ENCODE peak calls at places on chromosomes 16 and 17, in eight cellular contexts. Z, B, S, E, C, Y, F and R are unnamed samples.

GRCh38 chr17:17538417-17539391 is 42.5 kb upstream of the RASD1 start:
- DNase-seq in Z (peak), B (no peak), S (no peak), E (no peak), C (no peak), Y (no peak), F (no peak), R (peak)

GRCh38 chr17:16314189-16314588 is 39.1 kb downstream of the CENPV start:
- DNase-seq in Z (no peak), B (no peak), S (no peak), E (no peak), C (no peak), Y (no peak), F (no peak), R (no peak)

GRCh38 chr16:57844416-57845030 is 42.2 kb upstream of the KIFC3 start:
- DNase-seq in Z (no peak), B (no peak), S (no peak), E (no peak), C (no peak), Y (no peak), F (no peak), R (no peak)

GRCh38 chr16:87334611-87335305 is 17.6 kb upstream of the C16orf95 start:
- DNase-seq in Z (no peak), B (no peak), S (no peak), E (no peak), C (no peak), Y (no peak), F (no peak), R (no peak)

GRCh38 chr17:33992113-33992512 is 263.0 kb upstream of the CCL2 start:
- DNase-seq in Z (no peak), B (no peak), S (no peak), E (no peak), C (no peak), Y (no peak), F (no peak), R (no peak)

GRCh38 chr16:87878704-87879103 is 9.4 kb upstream of the SLC7A5 start:
- DNase-seq in Z (no peak), B (no peak), S (no peak), E (no peak), C (no peak), Y (no peak), F (no peak), R (no peak)

GRCh38 chr16:3013491-3013951 is 798 bp downstream of the CLDN9 start:
- DNase-seq in Z (no peak), B (no peak), S (no peak), E (no peak), C (no peak), Y (no peak), F (no peak), R (no peak)

GRCh38 chr17:28949185-28950016 is 1.9 kb downstream of the PHF12 start:
- DNase-seq in Z (peak), B (no peak), S (peak), E (no peak), C (peak), Y (peak), F (peak), R (peak)

GRCh38 chr17:72135546-72136325 is 14.9 kb downstream of the SOX9 start:
- DNase-seq in Z (no peak), B (no peak), S (no peak), E (no peak), C (no peak), Y (no peak), F (no peak), R (peak)

GRCh38 chr16:68995011-68995504 is 110.4 kb upstream of the HAS3 start:
- DNase-seq in Z (peak), B (no peak), S (no peak), E (peak), C (no peak), Y (no peak), F (peak), R (peak)

GRCh38 chr17:55201609-55201932 is 63.2 kb upstream of the HLF start:
- DNase-seq in Z (no peak), B (no peak), S (no peak), E (no peak), C (no peak), Y (no peak), F (no peak), R (no peak)

GRCh38 chr16:57186630-57187507 is 740 bp downstream of the RSPRY1 start:
- DNase-seq in Z (peak), B (no peak), S (peak), E (peak), C (peak), Y (no peak), F (peak), R (peak)

GRCh38 chr16:22366371-22366770 is 8.0 kb downstream of the CDR2 start:
- DNase-seq in Z (no peak), B (no peak), S (no peak), E (no peak), C (no peak), Y (no peak), F (no peak), R (no peak)

GRCh38 chr17:6712058-6712853 is 913 bp downstream of the SLC13A5 start:
- DNase-seq in Z (peak), B (no peak), S (no peak), E (no peak), C (no peak), Y (peak), F (no peak), R (peak)

GRCh38 chr16:67665598-67665997 is 952 bp downstream of the ENKD1 start:
- DNase-seq in Z (no peak), B (no peak), S (no peak), E (no peak), C (no peak), Y (no peak), F (no peak), R (no peak)

GRCh38 chr16:26816885-26817571 is 249.7 kb upstream of the C16orf82 start:
- DNase-seq in Z (no peak), B (no peak), S (no peak), E (no peak), C (peak), Y (no peak), F (peak), R (no peak)

GRCh38 chr16:72989203-72989991 is 58.5 kb downstream of the ZFHX3 start:
- DNase-seq in Z (no peak), B (no peak), S (no peak), E (no peak), C (no peak), Y (no peak), F (peak), R (peak)

GRCh38 chr16:2019500-2019899 is at the start of gene NPW:
- DNase-seq in Z (no peak), B (no peak), S (no peak), E (peak), C (peak), Y (no peak), F (no peak), R (no peak)

GRCh38 chr16:76784530-76784929 is 406.5 kb upstream of the MON1B start:
- DNase-seq in Z (no peak), B (no peak), S (no peak), E (peak), C (no peak), Y (no peak), F (no peak), R (no peak)

GRCh38 chr16:3966681-3967080 is 86.2 kb upstream of the CREBBP start:
- DNase-seq in Z (no peak), B (no peak), S (no peak), E (no peak), C (no peak), Y (no peak), F (no peak), R (no peak)

GRCh38 chr16:4495766-4496165 is 19.6 kb downstream of the HMOX2 start:
- DNase-seq in Z (no peak), B (no peak), S (no peak), E (no peak), C (no peak), Y (no peak), F (no peak), R (no peak)

GRCh38 chr17:11986939-11987329 is 10.3 kb downstream of the ZNF18 start:
- DNase-seq in Z (peak), B (no peak), S (no peak), E (peak), C (no peak), Y (no peak), F (peak), R (peak)

GRCh38 chr16:58088116-58088515 is 41.1 kb downstream of the CFAP20 start:
- DNase-seq in Z (no peak), B (no peak), S (no peak), E (no peak), C (no peak), Y (no peak), F (no peak), R (no peak)

GRCh38 chr16:71895679-71896385 is 501 bp downstream of the IST1 start:
- DNase-seq in Z (peak), B (no peak), S (no peak), E (no peak), C (peak), Y (peak), F (peak), R (peak)

GRCh38 chr17:28368915-28369683 is 1.0 kb downstream of the VTN start:
- DNase-seq in Z (no peak), B (no peak), S (no peak), E (no peak), C (no peak), Y (no peak), F (no peak), R (no peak)

GRCh38 chr16:69005641-69006355 is 99.7 kb upstream of the HAS3 start:
- DNase-seq in Z (no peak), B (no peak), S (no peak), E (no peak), C (no peak), Y (no peak), F (peak), R (no peak)

GRCh38 chr17:1082579-1082978 is 85.7 kb downstream of the TIMM22 start:
- DNase-seq in Z (no peak), B (no peak), S (no peak), E (no peak), C (no peak), Y (no peak), F (no peak), R (peak)

GRCh38 chr17:37239690-37240344 is 136.0 kb upstream of the C17orf78 start:
- DNase-seq in Z (no peak), B (no peak), S (no peak), E (no peak), C (no peak), Y (no peak), F (peak), R (peak)

GRCh38 chr17:51046527-51047384 is 73.9 kb downstream of the SPAG9 start:
- DNase-seq in Z (peak), B (no peak), S (no peak), E (peak), C (no peak), Y (no peak), F (peak), R (peak)

GRCh38 chr16:87060026-87060986 is 256.9 kb downstream of the C16orf95 start:
- DNase-seq in Z (peak), B (no peak), S (no peak), E (no peak), C (no peak), Y (no peak), F (no peak), R (peak)

GRCh38 chr17:75517277-75517865 is 1.0 kb downstream of the TSEN54 start:
- DNase-seq in Z (no peak), B (no peak), S (no peak), E (no peak), C (peak), Y (no peak), F (no peak), R (no peak)

GRCh38 chr17:71764507-71764906 is 356.3 kb upstream of the SOX9 start:
- DNase-seq in Z (peak), B (no peak), S (no peak), E (no peak), C (peak), Y (no peak), F (peak), R (no peak)

GRCh38 chr17:12730931-12731521 is 58.3 kb upstream of the ARHGAP44 start:
- DNase-seq in Z (peak), B (no peak), S (no peak), E (no peak), C (no peak), Y (peak), F (no peak), R (peak)

GRCh38 chr17:12983986-12984932 is 33.6 kb downstream of the ELAC2 start:
- DNase-seq in Z (no peak), B (no peak), S (no peak), E (no peak), C (no peak), Y (no peak), F (peak), R (peak)

GRCh38 chr17:28258347-28258887 is 60.6 kb upstream of the TMEM97 start:
- DNase-seq in Z (no peak), B (no peak), S (no peak), E (no peak), C (no peak), Y (no peak), F (peak), R (no peak)

GRCh38 chr16:66409156-66409555 is 17.9 kb upstream of the BEAN1 start:
- DNase-seq in Z (no peak), B (no peak), S (no peak), E (no peak), C (no peak), Y (no peak), F (peak), R (peak)